ENCODE peak calls at places on chromosome 13, in seven cellular contexts. One of them, this sample, is unnamed.

GRCh38 chr13:96779691-96780090 is 214.6 kb downstream of the OXGR1 start:
- DNase-seq in OCI-LY7: no peak
- DNase-seq in PC-3: no peak
- DNase-seq in cardiac muscle cell: no peak
- DNase-seq in adrenal gland: no peak
- DNase-seq in mesendoderm: no peak
- DNase-seq in heart right ventricle: no peak
- DNase-seq in this sample: no peak

GRCh38 chr13:33372251-33372919 is 86.8 kb upstream of the STARD13 start:
- DNase-seq in OCI-LY7: no peak
- DNase-seq in mesendoderm: no peak
- DNase-seq in adrenal gland: no peak
- DNase-seq in cardiac muscle cell: no peak
- DNase-seq in PC-3: no peak
- DNase-seq in heart right ventricle: no peak
- DNase-seq in this sample: no peak

GRCh38 chr13:28475916-28476725 is 18.8 kb downstream of the FLT1 start:
- DNase-seq in adrenal gland: no peak
- DNase-seq in heart right ventricle: no peak
- DNase-seq in PC-3: peak; percentile 74
- DNase-seq in cardiac muscle cell: peak; percentile 94
- DNase-seq in OCI-LY7: no peak
- DNase-seq in mesendoderm: peak; percentile 52
- DNase-seq in this sample: no peak

GRCh38 chr13:111044087-111044830 is 70.9 kb upstream of the ARHGEF7 start:
- DNase-seq in mesendoderm: no peak
- DNase-seq in cardiac muscle cell: no peak
- DNase-seq in OCI-LY7: no peak
- DNase-seq in heart right ventricle: no peak
- DNase-seq in adrenal gland: no peak
- DNase-seq in PC-3: no peak
- DNase-seq in this sample: no peak

GRCh38 chr13:106569233-106570095 is 1.5 kb upstream of the ARGLU1 start:
- DNase-seq in mesendoderm: peak; percentile 44
- DNase-seq in OCI-LY7: no peak
- DNase-seq in cardiac muscle cell: no peak
- DNase-seq in PC-3: peak; percentile 8
- DNase-seq in adrenal gland: no peak
- DNase-seq in heart right ventricle: no peak
- DNase-seq in this sample: no peak

GRCh38 chr13:43388282-43389034 is 365.1 kb downstream of the DNAJC15 start:
- DNase-seq in OCI-LY7: no peak
- DNase-seq in cardiac muscle cell: no peak
- DNase-seq in heart right ventricle: no peak
- DNase-seq in adrenal gland: no peak
- DNase-seq in mesendoderm: no peak
- DNase-seq in PC-3: peak; percentile 77
- DNase-seq in this sample: no peak

GRCh38 chr13:35139591-35139990 is 197.5 kb downstream of the NBEA start:
- DNase-seq in mesendoderm: no peak
- DNase-seq in OCI-LY7: no peak
- DNase-seq in adrenal gland: no peak
- DNase-seq in cardiac muscle cell: peak; percentile 66
- DNase-seq in PC-3: peak; percentile 5
- DNase-seq in heart right ventricle: no peak
- DNase-seq in this sample: no peak

GRCh38 chr13:37460211-37460610 is 138.4 kb downstream of the POSTN start:
- DNase-seq in cardiac muscle cell: no peak
- DNase-seq in mesendoderm: no peak
- DNase-seq in adrenal gland: no peak
- DNase-seq in PC-3: no peak
- DNase-seq in OCI-LY7: no peak
- DNase-seq in heart right ventricle: no peak
- DNase-seq in this sample: no peak

GRCh38 chr13:114309806-114310410 is 4.4 kb upstream of the CHAMP1 start:
- DNase-seq in mesendoderm: no peak
- DNase-seq in PC-3: no peak
- DNase-seq in cardiac muscle cell: no peak
- DNase-seq in adrenal gland: no peak
- DNase-seq in OCI-LY7: no peak
- DNase-seq in heart right ventricle: no peak
- DNase-seq in this sample: no peak

GRCh38 chr13:42474954-42475353 is 99.0 kb upstream of the TNFSF11 start:
- DNase-seq in mesendoderm: no peak
- DNase-seq in cardiac muscle cell: peak; percentile 45
- DNase-seq in OCI-LY7: no peak
- DNase-seq in PC-3: no peak
- DNase-seq in adrenal gland: no peak
- DNase-seq in heart right ventricle: no peak
- DNase-seq in this sample: no peak

GRCh38 chr13:35824395-35824794 is 306.8 kb downstream of the DCLK1 start:
- DNase-seq in heart right ventricle: no peak
- DNase-seq in PC-3: no peak
- DNase-seq in mesendoderm: no peak
- DNase-seq in OCI-LY7: no peak
- DNase-seq in cardiac muscle cell: no peak
- DNase-seq in adrenal gland: no peak
- DNase-seq in this sample: no peak

GRCh38 chr13:30111810-30112209 is 195.5 kb downstream of the KATNAL1 start:
- DNase-seq in OCI-LY7: peak; percentile 38
- DNase-seq in mesendoderm: peak; percentile 54
- DNase-seq in heart right ventricle: no peak
- DNase-seq in cardiac muscle cell: no peak
- DNase-seq in adrenal gland: no peak
- DNase-seq in PC-3: no peak
- DNase-seq in this sample: no peak

GRCh38 chr13:73722120-73722519 is 412.1 kb downstream of the KLF12 start:
- DNase-seq in heart right ventricle: no peak
- DNase-seq in cardiac muscle cell: peak; percentile 49
- DNase-seq in adrenal gland: no peak
- DNase-seq in mesendoderm: peak; percentile 63
- DNase-seq in PC-3: peak; percentile 82
- DNase-seq in OCI-LY7: peak; percentile 3
- DNase-seq in this sample: no peak

GRCh38 chr13:60627071-60627686 is 230.2 kb downstream of the TDRD3 start:
- DNase-seq in PC-3: peak; percentile 56
- DNase-seq in mesendoderm: peak; percentile 70
- DNase-seq in adrenal gland: no peak
- DNase-seq in cardiac muscle cell: peak; percentile 48
- DNase-seq in heart right ventricle: no peak
- DNase-seq in OCI-LY7: peak; percentile 37
- DNase-seq in this sample: no peak

GRCh38 chr13:113602291-113602970 is 17.9 kb downstream of the TFDP1 start:
- DNase-seq in cardiac muscle cell: no peak
- DNase-seq in mesendoderm: no peak
- DNase-seq in OCI-LY7: no peak
- DNase-seq in PC-3: no peak
- DNase-seq in heart right ventricle: no peak
- DNase-seq in adrenal gland: no peak
- DNase-seq in this sample: no peak

GRCh38 chr13:94009696-94010095 is 469.8 kb downstream of the DCT start:
- DNase-seq in cardiac muscle cell: peak; percentile 71
- DNase-seq in mesendoderm: no peak
- DNase-seq in OCI-LY7: no peak
- DNase-seq in PC-3: peak; percentile 23
- DNase-seq in heart right ventricle: no peak
- DNase-seq in adrenal gland: no peak
- DNase-seq in this sample: no peak

GRCh38 chr13:74114202-74114601 is 20.0 kb downstream of the KLF12 start:
- DNase-seq in OCI-LY7: no peak
- DNase-seq in heart right ventricle: no peak
- DNase-seq in cardiac muscle cell: no peak
- DNase-seq in PC-3: peak; percentile 26
- DNase-seq in adrenal gland: no peak
- DNase-seq in mesendoderm: no peak
- DNase-seq in this sample: no peak

GRCh38 chr13:27379694-27380596 is 44.5 kb upstream of the GTF3A start:
- DNase-seq in cardiac muscle cell: peak; percentile 62
- DNase-seq in OCI-LY7: peak; percentile 55
- DNase-seq in PC-3: peak; percentile 76
- DNase-seq in mesendoderm: peak; percentile 92
- DNase-seq in heart right ventricle: peak; percentile 39
- DNase-seq in adrenal gland: peak; percentile 31
- DNase-seq in this sample: peak; percentile 86

GRCh38 chr13:111946214-111946613 is 120.7 kb upstream of the SOX1 start:
- DNase-seq in OCI-LY7: no peak
- DNase-seq in heart right ventricle: no peak
- DNase-seq in adrenal gland: no peak
- DNase-seq in cardiac muscle cell: no peak
- DNase-seq in mesendoderm: no peak
- DNase-seq in PC-3: no peak
- DNase-seq in this sample: no peak

GRCh38 chr13:109779876-109780516 is 6.4 kb downstream of the IRS2 start:
- DNase-seq in cardiac muscle cell: no peak
- DNase-seq in PC-3: no peak
- DNase-seq in OCI-LY7: no peak
- DNase-seq in mesendoderm: no peak
- DNase-seq in adrenal gland: no peak
- DNase-seq in heart right ventricle: no peak
- DNase-seq in this sample: no peak

GRCh38 chr13:109779074-109779473 is 7.3 kb downstream of the IRS2 start:
- DNase-seq in mesendoderm: no peak
- DNase-seq in PC-3: no peak
- DNase-seq in heart right ventricle: no peak
- DNase-seq in cardiac muscle cell: no peak
- DNase-seq in adrenal gland: peak; percentile 44
- DNase-seq in OCI-LY7: peak; percentile 25
- DNase-seq in this sample: peak; percentile 66

GRCh38 chr13:109780880-109781383 is 5.5 kb downstream of the IRS2 start:
- DNase-seq in OCI-LY7: no peak
- DNase-seq in mesendoderm: no peak
- DNase-seq in adrenal gland: no peak
- DNase-seq in PC-3: no peak
- DNase-seq in heart right ventricle: no peak
- DNase-seq in cardiac muscle cell: no peak
- DNase-seq in this sample: no peak

GRCh38 chr13:109776575-109776974 is 9.8 kb downstream of the IRS2 start:
- DNase-seq in OCI-LY7: no peak
- DNase-seq in adrenal gland: no peak
- DNase-seq in heart right ventricle: no peak
- DNase-seq in cardiac muscle cell: no peak
- DNase-seq in mesendoderm: no peak
- DNase-seq in PC-3: peak; percentile 18
- DNase-seq in this sample: no peak

GRCh38 chr13:109778102-109778542 is 8.3 kb downstream of the IRS2 start:
- DNase-seq in mesendoderm: peak; percentile 29
- DNase-seq in cardiac muscle cell: no peak
- DNase-seq in OCI-LY7: no peak
- DNase-seq in adrenal gland: no peak
- DNase-seq in heart right ventricle: no peak
- DNase-seq in PC-3: peak; percentile 56
- DNase-seq in this sample: no peak
- H3K4me3 ChIP-seq in mesendoderm: no peak overlapping the region
- H3K4me3 ChIP-seq in cardiac muscle cell: no peak overlapping the region
- H3K4me3 ChIP-seq in OCI-LY7: no peak overlapping the region
- H3K4me3 ChIP-seq in adrenal gland: no peak overlapping the region
- H3K4me3 ChIP-seq in heart right ventricle: no peak overlapping the region
- H3K4me3 ChIP-seq in PC-3: peak overlapping the region; percentile 57
- H3K4me3 ChIP-seq in this sample: peak overlapping the region; percentile 51

DNA sequence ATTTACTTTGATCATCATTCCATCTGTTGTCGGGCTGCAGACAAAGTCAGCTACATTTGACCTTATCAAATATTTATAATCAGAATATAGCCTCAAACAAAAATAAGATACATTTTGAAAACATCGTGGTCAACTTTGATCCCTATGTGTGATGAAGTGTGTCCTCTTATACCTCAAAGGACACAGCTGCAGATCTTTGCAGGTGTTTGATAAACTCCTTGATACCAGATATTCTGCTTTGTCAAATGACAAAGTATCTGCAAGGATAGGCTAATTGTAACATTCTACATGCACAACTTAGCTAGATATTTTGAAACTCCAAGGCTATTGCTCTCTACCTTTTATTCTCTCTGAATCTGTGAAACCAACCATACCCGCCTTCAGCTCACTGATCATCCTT is 44.0 kb downstream of the PHF11 start:
- DNase-seq in mesendoderm: no peak
- DNase-seq in adrenal gland: no peak
- DNase-seq in OCI-LY7: peak; percentile 58
- DNase-seq in cardiac muscle cell: no peak
- DNase-seq in heart right ventricle: no peak
- DNase-seq in PC-3: no peak
- DNase-seq in this sample: no peak
- H3K27ac ChIP-seq in mesendoderm: no peak overlapping the region
- H3K27ac ChIP-seq in adrenal gland: no peak overlapping the region
- H3K27ac ChIP-seq in OCI-LY7: peak overlapping the region; percentile 81
- H3K27ac ChIP-seq in cardiac muscle cell: no peak overlapping the region
- H3K27ac ChIP-seq in heart right ventricle: peak overlapping the region; percentile 34
- H3K27ac ChIP-seq in PC-3: no peak overlapping the region
- H3K27ac ChIP-seq in this sample: no peak overlapping the region

DNA sequence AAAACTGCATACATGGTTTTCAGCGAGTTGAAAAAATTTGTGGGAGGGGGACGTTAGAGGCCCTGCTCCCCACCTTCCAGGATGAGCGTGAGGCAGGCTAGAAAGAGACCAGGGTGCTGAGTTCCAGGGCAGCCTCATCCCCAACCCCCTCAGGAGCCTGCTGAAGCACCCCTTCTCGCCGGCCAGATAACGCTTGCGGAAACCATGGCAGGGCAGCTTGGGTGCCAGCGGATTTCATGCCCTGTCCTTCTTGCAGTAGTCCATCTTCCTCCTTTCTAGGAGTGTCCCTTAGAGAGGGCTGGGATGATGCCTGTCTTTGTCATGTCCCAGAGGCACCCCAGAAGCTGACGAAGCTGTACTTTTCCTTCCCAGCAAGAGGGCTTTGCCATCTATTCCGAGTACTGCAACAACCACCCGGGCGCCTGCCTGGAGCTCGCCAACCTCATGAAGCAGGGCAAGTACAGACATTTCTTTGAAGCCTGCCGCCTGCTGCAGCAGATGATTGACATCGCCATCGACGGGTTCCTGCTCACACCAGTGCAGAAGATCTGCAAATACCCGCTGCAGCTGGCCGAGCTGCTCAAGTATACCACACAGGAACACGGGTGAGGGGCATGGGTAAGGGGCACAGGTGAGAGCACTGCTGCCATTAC is 19.0 kb upstream of the C1QTNF9 start:
- DNase-seq in mesendoderm: no peak
- DNase-seq in heart right ventricle: no peak
- DNase-seq in PC-3: no peak
- DNase-seq in OCI-LY7: no peak
- DNase-seq in adrenal gland: no peak
- DNase-seq in cardiac muscle cell: no peak
- DNase-seq in this sample: no peak
- H3K36me3 ChIP-seq in mesendoderm: peaks cover 6% of the 10 kb centered on the region
- H3K36me3 ChIP-seq in heart right ventricle: peaks cover 13% of the 10 kb centered on the region
- H3K36me3 ChIP-seq in PC-3: peaks cover 11% of the 10 kb centered on the region
- H3K36me3 ChIP-seq in OCI-LY7: no peaks in the 10 kb centered on the region
- H3K36me3 ChIP-seq in adrenal gland: peaks cover 83% of the 10 kb centered on the region
- H3K36me3 ChIP-seq in cardiac muscle cell: no peaks in the 10 kb centered on the region
- H3K36me3 ChIP-seq in this sample: no peaks in the 10 kb centered on the region

DNA sequence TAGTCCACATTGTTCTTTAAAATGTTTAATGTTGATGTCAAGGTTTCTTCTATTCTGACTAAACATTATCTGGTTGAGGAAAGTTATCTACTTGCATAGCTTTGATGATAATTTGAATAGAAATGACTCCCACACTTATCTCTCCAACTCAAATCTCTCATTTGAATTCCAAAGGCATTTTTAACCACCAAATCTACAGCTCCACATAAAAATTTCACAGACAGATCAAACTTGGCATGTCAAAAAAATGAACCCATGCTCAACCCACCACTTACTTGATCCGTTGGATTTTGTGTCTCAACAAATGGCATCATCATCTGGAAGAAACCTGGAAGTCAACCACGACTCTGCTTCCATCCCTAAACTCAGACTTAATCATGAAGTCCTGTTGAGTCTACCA is 1050.4 kb downstream of the EFNB2 start:
- DNase-seq in adrenal gland: no peak
- DNase-seq in heart right ventricle: no peak
- DNase-seq in PC-3: no peak
- DNase-seq in OCI-LY7: no peak
- DNase-seq in cardiac muscle cell: no peak
- DNase-seq in mesendoderm: no peak
- DNase-seq in this sample: no peak
- H3K4me3 ChIP-seq in adrenal gland: no peak overlapping the region
- H3K4me3 ChIP-seq in heart right ventricle: no peak overlapping the region
- H3K4me3 ChIP-seq in PC-3: no peak overlapping the region
- H3K4me3 ChIP-seq in OCI-LY7: no peak overlapping the region
- H3K4me3 ChIP-seq in cardiac muscle cell: no peak overlapping the region
- H3K4me3 ChIP-seq in mesendoderm: no peak overlapping the region
- H3K4me3 ChIP-seq in this sample: no peak overlapping the region